ENCODE peak calls at places on chromosomes 12 and 14, in five cellular contexts. One of them, this sample, is unnamed.

GRCh38 chr14:88668448-88669116 is 105.7 kb downstream of the ZC3H14 start:
- DNase-seq in IMR-90: no peak
- DNase-seq in A549: no peak
- DNase-seq in K562: no peak
- DNase-seq in H1: no peak
- DNase-seq in this sample: no peak

GRCh38 chr14:91350813-91351507 is 66.7 kb downstream of the CCDC88C start:
- DNase-seq in IMR-90: no peak
- DNase-seq in A549: no peak
- DNase-seq in K562: no peak
- DNase-seq in H1: no peak
- DNase-seq in this sample: no peak

GRCh38 chr12:46300906-46301305 is 32.1 kb upstream of the SLC38A1 start:
- DNase-seq in IMR-90: peak
- DNase-seq in A549: no peak
- DNase-seq in K562: no peak
- DNase-seq in H1: no peak
- DNase-seq in this sample: no peak

GRCh38 chr12:54258286-54258685 is 21.6 kb downstream of the CBX5 start:
- DNase-seq in IMR-90: peak
- DNase-seq in A549: no peak
- DNase-seq in K562: no peak
- DNase-seq in H1: no peak
- DNase-seq in this sample: no peak

GRCh38 chr12:3225796-3226180 is 148.6 kb downstream of the TSPAN9 start:
- DNase-seq in IMR-90: peak
- DNase-seq in A549: no peak
- DNase-seq in K562: no peak
- DNase-seq in H1: no peak
- DNase-seq in this sample: no peak

GRCh38 chr14:95685978-95686922 is at the start of gene TCL1B:
- DNase-seq in IMR-90: no peak
- DNase-seq in A549: no peak
- DNase-seq in K562: peak
- DNase-seq in H1: no peak
- DNase-seq in this sample: no peak

GRCh38 chr14:65042731-65043372 is 56.2 kb downstream of the FNTB start:
- DNase-seq in IMR-90: no peak
- DNase-seq in A549: no peak
- DNase-seq in K562: peak
- DNase-seq in H1: no peak
- DNase-seq in this sample: no peak

GRCh38 chr12:53327435-53328042 is 6.1 kb upstream of the AAAS start:
- DNase-seq in IMR-90: no peak
- DNase-seq in A549: peak
- DNase-seq in K562: peak
- DNase-seq in H1: no peak
- DNase-seq in this sample: no peak

GRCh38 chr14:24254630-24255392 is 8.2 kb downstream of the TGM1 start:
- DNase-seq in IMR-90: no peak
- DNase-seq in A549: no peak
- DNase-seq in K562: no peak
- DNase-seq in H1: no peak
- DNase-seq in this sample: no peak

GRCh38 chr12:48351022-48351708 is 446 bp upstream of the ZNF641 start:
- DNase-seq in IMR-90: peak
- DNase-seq in A549: peak
- DNase-seq in K562: peak
- DNase-seq in H1: no peak
- DNase-seq in this sample: peak

GRCh38 chr12:84508943-84509342 is 403.7 kb downstream of the SLC6A15 start:
- DNase-seq in IMR-90: no peak
- DNase-seq in A549: no peak
- DNase-seq in K562: no peak
- DNase-seq in H1: no peak
- DNase-seq in this sample: no peak

GRCh38 chr12:89742337-89743022 is 33.8 kb upstream of the ATP2B1 start:
- DNase-seq in IMR-90: no peak
- DNase-seq in A549: no peak
- DNase-seq in K562: no peak
- DNase-seq in H1: no peak
- DNase-seq in this sample: no peak

GRCh38 chr14:50055461-50056228 is 60.7 kb downstream of the VCPKMT start:
- DNase-seq in IMR-90: no peak
- DNase-seq in A549: no peak
- DNase-seq in K562: no peak
- DNase-seq in H1: no peak
- DNase-seq in this sample: no peak

GRCh38 chr12:630656-631632 is 32.3 kb downstream of the NINJ2 start:
- DNase-seq in IMR-90: no peak
- DNase-seq in A549: no peak
- DNase-seq in K562: no peak
- DNase-seq in H1: no peak
- DNase-seq in this sample: no peak

GRCh38 chr12:43856932-43857331 is 21.1 kb downstream of the TMEM117 start:
- DNase-seq in IMR-90: no peak
- DNase-seq in A549: no peak
- DNase-seq in K562: no peak
- DNase-seq in H1: no peak
- DNase-seq in this sample: no peak

GRCh38 chr14:103385153-103385993 is at the start of gene MARK3:
- DNase-seq in IMR-90: peak
- DNase-seq in A549: peak
- DNase-seq in K562: peak
- DNase-seq in H1: peak
- DNase-seq in this sample: peak

GRCh38 chr12:109958374-109958773 is 37.8 kb downstream of the GIT2 start:
- DNase-seq in IMR-90: no peak
- DNase-seq in A549: no peak
- DNase-seq in K562: no peak
- DNase-seq in H1: no peak
- DNase-seq in this sample: no peak

GRCh38 chr12:120697344-120697743 is 10.4 kb downstream of the MLEC start:
- DNase-seq in IMR-90: no peak
- DNase-seq in A549: no peak
- DNase-seq in K562: no peak
- DNase-seq in H1: no peak
- DNase-seq in this sample: no peak

GRCh38 chr12:111297703-111298426 is 71.0 kb downstream of the PHETA1 start:
- DNase-seq in IMR-90: no peak
- DNase-seq in A549: no peak
- DNase-seq in K562: no peak
- DNase-seq in H1: no peak
- DNase-seq in this sample: no peak

GRCh38 chr12:125683748-125684381 is 618.6 kb downstream of the AACS start:
- DNase-seq in IMR-90: no peak
- DNase-seq in A549: no peak
- DNase-seq in K562: peak
- DNase-seq in H1: peak
- DNase-seq in this sample: peak

GRCh38 chr12:19248929-19249602 is 119.5 kb downstream of the PLEKHA5 start:
- DNase-seq in IMR-90: peak
- DNase-seq in A549: no peak
- DNase-seq in K562: no peak
- DNase-seq in H1: no peak
- DNase-seq in this sample: no peak

GRCh38 chr12:12745576-12746211 is 28.5 kb downstream of the CDKN1B start:
- DNase-seq in IMR-90: no peak
- DNase-seq in A549: no peak
- DNase-seq in K562: no peak
- DNase-seq in H1: no peak
- DNase-seq in this sample: no peak

GRCh38 chr14:91953170-91953985 is 5.9 kb upstream of the FBLN5 start:
- DNase-seq in IMR-90: peak
- DNase-seq in A549: no peak
- DNase-seq in K562: no peak
- DNase-seq in H1: no peak
- DNase-seq in this sample: peak

GRCh38 chr14:73250781-73251500 is 13.6 kb downstream of the PAPLN start:
- DNase-seq in IMR-90: no peak
- DNase-seq in A549: no peak
- DNase-seq in K562: no peak
- DNase-seq in H1: no peak
- DNase-seq in this sample: no peak

GRCh38 chr14:32331227-32331597 is 2.1 kb downstream of the AKAP6 start:
- DNase-seq in IMR-90: no peak
- DNase-seq in A549: no peak
- DNase-seq in K562: peak
- DNase-seq in H1: no peak
- DNase-seq in this sample: no peak

GRCh38 chr12:49706351-49707126 is 666 bp downstream of the FMNL3 start:
- DNase-seq in IMR-90: peak
- DNase-seq in A549: no peak
- DNase-seq in K562: peak
- DNase-seq in H1: no peak
- DNase-seq in this sample: no peak

DNA sequence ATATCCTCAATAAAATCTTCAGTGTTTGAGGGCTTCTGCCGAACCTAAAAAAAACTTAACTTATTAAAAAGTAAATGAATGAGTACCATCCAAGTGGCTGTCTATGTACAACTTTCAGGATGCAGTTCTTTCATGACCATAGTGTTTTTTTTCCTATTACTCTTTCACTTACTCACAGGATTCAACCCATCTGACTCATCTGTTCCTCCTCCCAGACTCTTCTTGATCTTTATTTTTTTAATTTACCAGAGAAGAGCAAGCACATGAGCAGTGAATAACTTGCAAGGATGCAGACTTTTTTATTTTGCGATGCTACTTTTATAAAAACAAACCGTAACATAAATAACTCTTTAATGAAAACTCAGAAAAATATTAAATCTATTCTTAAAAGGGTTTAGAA is 24.5 kb downstream of the RECQL start:
- DNase-seq in IMR-90: peak
- DNase-seq in A549: no peak
- DNase-seq in K562: no peak
- DNase-seq in H1: no peak
- DNase-seq in this sample: no peak
- TF ChIP-seq MAFK in IMR-90: no peak
- TF ChIP-seq MAFK in A549: no peak
- TF ChIP-seq MAFK in K562: no peak
- TF ChIP-seq MAFK in H1: no peak
- TF ChIP-seq MAFK in this sample: no peak

DNA sequence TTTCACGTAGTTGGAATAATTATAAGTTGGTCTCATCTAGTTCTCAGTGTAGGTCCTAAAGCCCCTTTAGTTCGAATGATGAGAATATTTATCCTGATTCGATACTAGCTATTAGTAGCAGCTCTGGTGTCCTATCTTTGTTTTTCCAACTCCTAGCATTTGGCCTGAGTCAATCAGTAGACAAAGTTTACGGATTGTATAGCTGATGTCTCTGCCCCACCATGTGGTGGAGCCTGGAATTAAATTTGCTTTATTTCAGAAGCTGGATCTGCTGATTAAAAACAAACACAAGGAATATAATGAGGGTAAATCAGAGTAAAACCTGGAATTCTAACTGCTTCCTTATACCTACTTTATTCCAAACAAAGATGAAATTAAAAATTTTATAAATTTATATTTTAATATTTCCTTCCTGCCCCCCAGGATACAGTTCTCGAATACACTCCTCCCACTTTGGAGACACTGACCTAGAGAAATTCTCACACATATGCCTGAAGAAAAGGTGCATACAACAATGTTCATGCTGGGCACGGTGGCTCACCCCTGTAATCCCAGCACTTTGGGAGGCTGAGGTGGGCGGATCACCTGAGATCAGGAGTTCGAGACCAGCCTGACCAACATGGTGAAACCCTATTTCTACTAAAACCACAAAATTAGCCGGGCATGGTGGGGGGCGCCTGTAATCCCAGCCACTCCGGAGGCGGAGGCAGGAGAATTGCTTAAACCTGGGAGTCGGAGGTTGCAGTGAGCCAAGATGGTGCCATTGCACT is 7.6 kb upstream of the BRMS1L start:
- DNase-seq in IMR-90: peak
- DNase-seq in A549: peak
- DNase-seq in K562: peak
- DNase-seq in H1: no peak
- DNase-seq in this sample: peak
- TF ChIP-seq MAFK in IMR-90: no peak
- TF ChIP-seq MAFK in A549: no peak
- TF ChIP-seq MAFK in K562: no peak
- TF ChIP-seq MAFK in H1: no peak
- TF ChIP-seq MAFK in this sample: no peak

DNA sequence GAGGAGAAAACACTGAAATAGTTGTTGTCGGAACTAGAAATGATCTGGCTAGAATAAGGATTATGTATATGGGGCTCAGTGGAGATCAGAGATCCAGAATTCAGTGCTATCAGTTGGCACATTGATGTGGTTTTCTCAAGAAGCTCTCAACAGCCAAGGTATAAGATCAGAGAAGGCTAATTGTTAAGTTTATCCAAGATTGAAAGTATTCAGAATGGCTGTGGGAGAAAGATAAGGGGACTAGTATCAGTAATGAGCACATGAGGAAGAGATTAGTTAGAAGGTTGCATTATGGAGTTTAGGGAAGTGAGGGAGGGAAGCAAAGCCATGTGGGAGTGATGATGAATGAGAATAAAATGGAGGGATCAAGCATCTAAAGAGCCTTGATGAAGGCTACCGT is 128.1 kb upstream of the MIS18BP1 start:
- DNase-seq in IMR-90: no peak
- DNase-seq in A549: no peak
- DNase-seq in K562: no peak
- DNase-seq in H1: no peak
- DNase-seq in this sample: no peak
- TF ChIP-seq MAFK in IMR-90: no peak
- TF ChIP-seq MAFK in A549: no peak
- TF ChIP-seq MAFK in K562: no peak
- TF ChIP-seq MAFK in H1: no peak
- TF ChIP-seq MAFK in this sample: no peak

GRCh38 chr14:81767266-81767987 is 233.8 kb upstream of the SEL1L start:
- DNase-seq in IMR-90: no peak
- DNase-seq in A549: no peak
- DNase-seq in K562: no peak
- DNase-seq in H1: no peak
- DNase-seq in this sample: no peak
- TF ChIP-seq MAFK in IMR-90: no peak
- TF ChIP-seq MAFK in A549: peak
- TF ChIP-seq MAFK in K562: no peak
- TF ChIP-seq MAFK in H1: no peak
- TF ChIP-seq MAFK in this sample: no peak

This sample was measured in HepG2.